ENCODE peak calls at places on chromosome 5, in five cellular contexts. G is BE2C, I is HCT116, D is cardiac muscle cell, H is IMR-90. O is an unnamed sample.
A peak's percentile ranks its signal among the peaks of the same experiment; 100 is the strongest.

GRCh38 chr5:161966544-161966943 is 101.0 kb upstream of the GABRG2 start:
- DNase-seq in H (no peak), D (no peak), I (no peak), G (no peak), O (peak; percentile 15)

GRCh38 chr5:131396015-131396414 is 132.2 kb downstream of the CDC42SE2 start:
- DNase-seq in D (no peak), G (no peak), I (no peak), H (no peak), O (no peak)

GRCh38 chr5:75707911-75708509 is 9.2 kb downstream of the POC5 start:
- DNase-seq in G (no peak), D (no peak), H (peak; percentile 9), I (no peak), O (no peak)

GRCh38 chr5:2697446-2698200 is 53.9 kb downstream of the IRX2 start:
- DNase-seq in H (no peak), I (no peak), D (no peak), G (no peak), O (no peak)

GRCh38 chr5:124090115-124090514 is 578.1 kb downstream of the CSNK1G3 start:
- DNase-seq in H (no peak), I (no peak), D (no peak), G (no peak), O (no peak)

GRCh38 chr5:163619951-163620350 is 114.5 kb downstream of the MAT2B start:
- DNase-seq in I (no peak), G (no peak), D (no peak), H (no peak), O (no peak)

GRCh38 chr5:40166757-40167156 is 513.0 kb upstream of the PTGER4 start:
- DNase-seq in H (peak; percentile 44), I (no peak), D (no peak), G (no peak), O (no peak)

GRCh38 chr5:116088062-116088461 is 3.2 kb downstream of the COMMD10 start:
- DNase-seq in I (no peak), D (no peak), G (no peak), H (no peak), O (no peak)

GRCh38 chr5:78698218-78698751 is 49.7 kb upstream of the LHFPL2 start:
- DNase-seq in I (no peak), D (peak; percentile 87), G (no peak), H (peak; percentile 36), O (no peak)

GRCh38 chr5:119200795-119201194 is 129.9 kb downstream of the DMXL1 start:
- DNase-seq in D (no peak), H (no peak), G (no peak), I (no peak), O (no peak)

GRCh38 chr5:176619203-176619568 is 9.2 kb upstream of the GPRIN1 start:
- DNase-seq in D (peak; percentile 90), H (peak; percentile 86), I (peak; percentile 79), G (peak; percentile 99), O (peak; percentile 97)

GRCh38 chr5:33153891-33154290 is 286.9 kb upstream of the TARS1 start:
- DNase-seq in I (no peak), G (no peak), D (no peak), H (peak; percentile 37), O (no peak)

GRCh38 chr5:134184155-134185135 is 7.7 kb upstream of the SKP1 start:
- DNase-seq in D (peak; percentile 70), H (peak; percentile 56), I (peak; percentile 48), G (peak; percentile 81), O (peak; percentile 82)

GRCh38 chr5:80399553-80400239 is 8.2 kb upstream of the ZFYVE16 start:
- DNase-seq in G (no peak), I (no peak), H (peak; percentile 73), D (peak; percentile 78), O (no peak)

GRCh38 chr5:132471006-132471907 is 19.3 kb downstream of the IRF1 start:
- DNase-seq in H (no peak), I (no peak), D (no peak), G (no peak), O (no peak)

GRCh38 chr5:130885027-130885426 is 280.0 kb downstream of the HINT1 start:
- DNase-seq in G (no peak), D (no peak), H (no peak), I (no peak), O (no peak)

GRCh38 chr5:133906303-133906702 is 62.1 kb downstream of the C5orf15 start:
- DNase-seq in G (peak; percentile 51), H (no peak), D (no peak), I (no peak), O (no peak)

GRCh38 chr5:74021090-74021489 is 395.1 kb downstream of the ARHGEF28 start:
- DNase-seq in D (no peak), G (no peak), I (no peak), H (no peak), O (no peak)

GRCh38 chr5:133930061-133930823 is 38.2 kb downstream of the C5orf15 start:
- DNase-seq in D (peak; percentile 59), H (peak; percentile 75), G (no peak), I (no peak), O (no peak)

GRCh38 chr5:51652980-51653379 is 269.7 kb downstream of the ISL1 start:
- DNase-seq in G (no peak), H (no peak), I (no peak), D (no peak), O (peak; percentile 36)

GRCh38 chr5:136134653-136135052 is 2.0 kb downstream of the SMAD5 start:
- DNase-seq in I (no peak), D (no peak), G (no peak), H (no peak), O (no peak)
- H3K4me1 ChIP-seq in I (peaks cover 6% of the 10 kb centered on the region), D (peaks cover 18% of the 10 kb centered on the region), G (no peaks in the 10 kb centered on the region), H (peaks cover 5% of the 10 kb centered on the region), O (peaks cover 17% of the 10 kb centered on the region)

DNA sequence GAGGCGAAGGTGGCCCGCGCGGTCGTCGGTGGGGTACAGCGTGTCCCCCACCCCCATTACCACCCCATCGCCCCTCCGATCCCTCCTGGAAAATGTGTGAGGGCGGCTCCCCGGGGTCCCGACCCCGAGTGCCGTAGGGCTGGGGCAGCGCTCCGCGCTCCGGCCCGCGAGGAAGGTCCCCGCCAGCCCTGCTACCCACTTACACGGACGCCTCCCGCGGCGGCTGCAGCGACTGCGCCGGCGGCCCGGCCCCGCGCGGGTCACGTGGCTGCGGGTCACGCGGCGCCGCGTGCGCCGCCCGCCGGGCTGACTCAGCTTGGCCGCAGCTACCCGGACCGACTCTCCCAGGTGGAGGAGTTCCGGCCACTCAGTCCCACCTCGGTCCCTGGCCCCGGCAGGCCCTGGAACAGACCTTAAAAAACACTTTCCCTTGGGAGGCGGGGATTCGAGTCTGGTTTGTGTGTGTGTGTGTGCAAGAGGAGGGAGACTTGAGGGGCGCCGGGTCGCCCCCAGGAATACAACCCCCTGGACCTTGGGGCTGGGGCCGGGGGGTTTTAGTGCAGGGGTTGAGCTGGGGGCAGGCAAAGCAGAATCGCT is at the start of gene GNPDA1:
- DNase-seq in D (peak; percentile 80), I (peak; percentile 49), G (peak; percentile 88), H (peak; percentile 72), O (peak; percentile 80)
- H3K4me1 ChIP-seq in D (peaks cover 4% of the 10 kb centered on the region), I (peaks cover 13% of the 10 kb centered on the region), G (peaks cover 3% of the 10 kb centered on the region), H (peaks cover 10% of the 10 kb centered on the region), O (peaks cover 9% of the 10 kb centered on the region)

GRCh38 chr5:158807947-158808346 is 291.8 kb downstream of the EBF1 start:
- DNase-seq in H (no peak), G (no peak), I (no peak), D (peak; percentile 71), O (no peak)
- H3K4me1 ChIP-seq in H (no peaks in the 10 kb centered on the region), G (peaks cover 33% of the 10 kb centered on the region), I (no peaks in the 10 kb centered on the region), D (no peaks in the 10 kb centered on the region), O (no peaks in the 10 kb centered on the region)

GRCh38 chr5:180799194-180799593 is 3.4 kb downstream of the MGAT1 start:
- DNase-seq in I (no peak), H (no peak), G (no peak), D (no peak), O (peak; percentile 30)
- H3K4me1 ChIP-seq in I (peaks cover 5% of the 10 kb centered on the region), H (peaks cover 35% of the 10 kb centered on the region), G (peaks cover 4% of the 10 kb centered on the region), D (peaks cover 20% of the 10 kb centered on the region), O (peaks cover 9% of the 10 kb centered on the region)

GRCh38 chr5:141608046-141608445 is 10.8 kb downstream of the DIAPH1 start:
- DNase-seq in D (no peak), G (no peak), I (no peak), H (no peak), O (no peak)
- H3K4me1 ChIP-seq in D (peaks cover under 1% of the 10 kb centered on the region), G (peaks cover under 1% of the 10 kb centered on the region), I (peaks cover 11% of the 10 kb centered on the region), H (peaks cover 4% of the 10 kb centered on the region), O (peaks cover 15% of the 10 kb centered on the region)

GRCh38 chr5:147445093-147445492 is 64.8 kb downstream of the DPYSL3 start:
- DNase-seq in G (no peak), D (no peak), H (no peak), I (no peak), O (no peak)
- H3K4me1 ChIP-seq in G (peaks cover 13% of the 10 kb centered on the region), D (peaks cover 17% of the 10 kb centered on the region), H (peaks cover 4% of the 10 kb centered on the region), I (no peaks in the 10 kb centered on the region), O (no peaks in the 10 kb centered on the region)

DNA sequence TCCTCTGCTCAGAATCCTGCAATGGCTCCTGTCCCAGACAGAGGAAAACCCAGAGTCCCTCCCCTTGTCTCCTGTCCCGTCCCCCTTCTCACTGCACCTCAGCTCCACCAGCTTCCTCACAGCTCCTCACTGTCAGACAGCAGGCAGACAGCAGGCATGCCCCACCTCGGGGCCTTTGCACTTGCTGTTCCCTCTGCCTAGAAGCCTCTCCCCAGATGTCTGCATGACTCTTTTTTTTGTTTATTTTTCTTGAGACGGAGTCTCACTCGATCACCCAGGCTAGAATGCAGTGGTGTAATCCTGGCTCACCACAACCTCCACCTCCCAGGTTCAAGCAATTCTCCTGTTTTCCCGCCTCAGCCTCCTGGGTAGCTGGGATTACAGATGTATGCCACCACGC is 8.8 kb upstream of the SLC6A7 start:
- DNase-seq in G (no peak), H (peak; percentile 85), D (peak; percentile 12), I (no peak), O (no peak)
- H3K4me1 ChIP-seq in G (no peaks in the 10 kb centered on the region), H (peaks cover 6% of the 10 kb centered on the region), D (peaks cover 3% of the 10 kb centered on the region), I (no peaks in the 10 kb centered on the region), O (no peaks in the 10 kb centered on the region)

DNA sequence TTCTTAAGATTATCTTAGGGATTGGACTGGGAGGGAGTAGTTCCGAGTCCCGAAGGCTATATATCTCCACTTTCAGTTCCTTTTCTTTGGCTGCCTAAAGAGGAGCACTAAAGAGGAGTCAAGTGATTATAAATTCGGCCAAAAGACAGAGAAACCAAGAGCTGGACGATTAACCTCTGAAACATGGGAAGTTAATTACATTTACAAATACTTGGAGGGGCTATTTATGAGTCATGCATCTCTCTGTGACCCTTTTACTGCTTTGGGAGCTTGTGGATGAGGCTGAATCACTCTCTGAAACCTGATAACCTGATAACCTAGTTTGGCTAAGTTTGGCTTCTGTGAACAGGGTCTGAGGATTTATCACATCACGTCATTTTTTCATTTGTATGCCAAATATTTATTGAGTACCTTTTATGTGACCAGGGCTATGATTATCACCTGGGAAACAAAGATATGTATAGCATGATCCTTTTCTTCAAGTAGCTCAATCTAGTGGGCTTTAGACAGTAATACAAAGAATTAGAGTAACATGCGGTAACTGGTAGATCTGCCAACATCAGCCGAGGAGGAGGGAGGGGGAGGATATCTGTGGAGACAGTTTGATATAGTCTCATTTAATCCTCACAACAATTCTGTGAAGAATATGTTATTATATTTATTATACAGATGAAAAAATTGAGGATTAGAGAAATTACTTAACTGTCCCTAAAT is 180.9 kb downstream of the CD180 start:
- DNase-seq in H (peak; percentile 86), G (peak; percentile 37), D (peak; percentile 39), I (no peak), O (no peak)
- H3K4me1 ChIP-seq in H (peaks cover 19% of the 10 kb centered on the region), G (peaks cover 12% of the 10 kb centered on the region), D (peaks cover 37% of the 10 kb centered on the region), I (peaks cover 3% of the 10 kb centered on the region), O (peaks cover 18% of the 10 kb centered on the region)

GRCh38 chr5:383621-384020 is 59.4 kb upstream of the EXOC3 start:
- DNase-seq in H (no peak), D (no peak), G (no peak), I (no peak), O (no peak)
- H3K4me1 ChIP-seq in H (peaks cover 17% of the 10 kb centered on the region), D (no peaks in the 10 kb centered on the region), G (no peaks in the 10 kb centered on the region), I (no peaks in the 10 kb centered on the region), O (no peaks in the 10 kb centered on the region)

O was measured in HAP-1.